ENCODE peak calls at places on chromosome 14, in four cellular contexts. T is right cardiac atrium, D is K562, I is right lobe of liver. P is an unnamed sample.

GRCh38 chr14:72439707-72440106 is 454.2 kb downstream of the DPF3 start:
- ATAC-seq in T (no peak), D (no peak), I (no peak), P (no peak)

GRCh38 chr14:100202712-100203111 is 36.2 kb upstream of the YY1 start:
- ATAC-seq in T (no peak), D (no peak), I (no peak), P (no peak)

GRCh38 chr14:95547272-95547625 is 12.4 kb downstream of the GLRX5 start:
- ATAC-seq in T (no peak), D (no peak), I (no peak), P (no peak)

GRCh38 chr14:35810963-35811362 is 1.9 kb upstream of the RALGAPA1 start:
- ATAC-seq in T (no peak), D (no peak), I (no peak), P (no peak)

GRCh38 chr14:22715186-22715812 is 51.2 kb upstream of the OXA1L start:
- ATAC-seq in T (no peak), D (peak; percentile 67), I (no peak), P (no peak)

GRCh38 chr14:58639842-58640484 is 2.2 kb downstream of the DACT1 start:
- ATAC-seq in T (peak; percentile 58), D (no peak), I (peak; percentile 73), P (no peak)

GRCh38 chr14:72708708-72709475 is 185.0 kb downstream of the DPF3 start:
- ATAC-seq in T (no peak), D (peak; percentile 58), I (no peak), P (no peak)

GRCh38 chr14:32938719-32939253 is at the start of gene NPAS3:
- ATAC-seq in T (peak; percentile 27), D (no peak), I (peak; percentile 22), P (peak; percentile 64)

GRCh38 chr14:57847096-57847495 is 18.8 kb downstream of the SLC35F4 start:
- ATAC-seq in T (peak; percentile 55), D (no peak), I (no peak), P (no peak)

GRCh38 chr14:55689971-55690871 is 110.2 kb downstream of the KTN1 start:
- ATAC-seq in T (no peak), D (no peak), I (no peak), P (no peak)

GRCh38 chr14:36340276-36340890 is 19.9 kb upstream of the MBIP start:
- ATAC-seq in T (no peak), D (no peak), I (no peak), P (no peak)

DNA sequence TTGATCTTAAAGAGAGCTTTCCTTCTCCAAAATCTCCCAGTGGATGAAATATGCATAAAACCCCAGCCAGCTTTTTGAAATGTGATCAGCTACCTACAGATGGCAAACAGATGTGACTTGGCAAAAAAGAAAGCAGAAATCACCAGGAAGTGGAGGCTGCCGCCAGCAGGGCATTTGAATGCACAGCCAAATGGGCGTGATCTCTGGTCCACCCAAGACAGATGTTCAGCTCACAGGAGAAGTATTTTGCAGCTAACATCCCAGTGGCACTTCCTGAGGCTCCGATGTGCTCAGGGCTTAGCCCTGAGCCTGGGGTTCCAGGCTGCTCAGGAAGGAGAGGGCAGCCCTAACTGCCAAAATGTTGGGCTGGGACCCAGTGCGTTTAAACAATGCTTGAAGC is 78.2 kb downstream of the LGMN start:
- ATAC-seq in T (no peak), D (no peak), I (no peak), P (no peak)
- H3K27ac ChIP-seq in T (no peak overlapping the region), D (no peak overlapping the region), I (no peak overlapping the region), P (no peak overlapping the region)

DNA sequence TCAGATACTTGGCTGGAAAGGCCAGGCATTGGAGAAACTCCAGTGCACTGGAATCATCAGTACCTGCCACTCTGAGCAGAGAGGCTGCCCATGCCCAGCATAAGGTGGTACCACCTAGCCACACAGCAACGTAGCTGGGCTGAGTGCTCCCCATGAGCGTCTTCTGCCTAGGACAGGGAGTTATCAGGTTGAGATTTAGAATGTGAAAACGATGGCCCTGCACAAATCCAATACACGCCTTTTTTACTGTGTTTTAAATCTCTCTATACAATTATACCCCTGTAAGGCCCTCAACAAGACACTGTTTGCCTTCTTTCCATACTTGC is 66.7 kb upstream of the PTGR2 start:
- ATAC-seq in T (no peak), D (no peak), I (no peak), P (no peak)
- H3K27ac ChIP-seq in T (peak overlapping the region; percentile 98), D (peak overlapping the region; percentile 97), I (peak overlapping the region; percentile 99), P (peak overlapping the region; percentile 96)

DNA sequence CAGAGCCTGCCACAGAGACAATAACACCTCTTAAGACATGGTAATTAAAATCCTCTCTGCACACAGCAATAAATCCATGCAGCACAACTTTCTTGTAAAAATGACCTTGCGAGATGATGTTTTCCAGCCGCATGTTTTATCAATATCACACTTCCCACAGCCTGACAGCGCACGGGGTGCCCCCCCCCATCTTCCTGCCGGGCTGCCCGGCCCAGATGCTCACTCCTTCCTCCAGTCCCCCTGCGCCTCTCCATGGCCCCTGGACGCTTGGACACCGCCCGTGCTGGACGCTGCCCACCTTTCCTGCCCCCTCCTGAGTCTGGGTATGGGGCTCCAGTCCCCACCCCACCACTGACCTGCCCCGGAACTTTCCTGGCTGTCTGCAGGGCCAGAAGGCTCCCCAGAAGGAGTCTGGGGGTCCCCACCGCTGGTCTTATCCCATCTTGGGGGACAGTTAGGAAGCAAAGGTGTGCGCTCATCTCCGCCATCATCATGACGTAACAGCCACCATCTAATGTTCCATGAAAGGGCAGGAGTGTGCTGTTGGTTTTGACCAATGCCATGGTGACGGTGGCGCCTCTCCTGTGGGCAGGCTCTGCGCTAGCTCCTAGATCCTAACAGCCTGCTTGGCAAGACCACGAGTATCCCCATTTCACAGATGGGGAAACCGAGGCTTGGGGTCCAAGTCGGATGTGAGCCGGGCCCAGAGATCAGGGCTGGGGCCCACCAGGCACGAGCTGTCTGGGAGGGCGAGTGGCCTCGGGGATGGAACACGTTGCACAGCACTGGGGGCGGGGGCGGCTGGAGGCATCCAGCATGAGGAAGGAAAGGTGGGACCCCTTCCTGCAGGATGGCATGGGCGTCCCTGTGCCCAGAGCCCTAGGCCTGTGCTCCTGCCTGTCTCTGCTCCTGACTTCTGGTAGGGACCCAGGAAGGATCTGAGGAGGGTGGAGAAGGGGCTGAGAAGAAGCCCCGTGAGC is 183.1 kb downstream of the KIF26A start:
- ATAC-seq in T (peak; percentile 51), D (no peak), I (peak; percentile 30), P (no peak)
- H3K27ac ChIP-seq in T (no peak overlapping the region), D (no peak overlapping the region), I (no peak overlapping the region), P (no peak overlapping the region)

GRCh38 chr14:79483472-79483871 is 727.8 kb downstream of the DIO2 start:
- ATAC-seq in T (no peak), D (no peak), I (no peak), P (no peak)
- H3K27ac ChIP-seq in T (no peak overlapping the region), D (no peak overlapping the region), I (no peak overlapping the region), P (no peak overlapping the region)

DNA sequence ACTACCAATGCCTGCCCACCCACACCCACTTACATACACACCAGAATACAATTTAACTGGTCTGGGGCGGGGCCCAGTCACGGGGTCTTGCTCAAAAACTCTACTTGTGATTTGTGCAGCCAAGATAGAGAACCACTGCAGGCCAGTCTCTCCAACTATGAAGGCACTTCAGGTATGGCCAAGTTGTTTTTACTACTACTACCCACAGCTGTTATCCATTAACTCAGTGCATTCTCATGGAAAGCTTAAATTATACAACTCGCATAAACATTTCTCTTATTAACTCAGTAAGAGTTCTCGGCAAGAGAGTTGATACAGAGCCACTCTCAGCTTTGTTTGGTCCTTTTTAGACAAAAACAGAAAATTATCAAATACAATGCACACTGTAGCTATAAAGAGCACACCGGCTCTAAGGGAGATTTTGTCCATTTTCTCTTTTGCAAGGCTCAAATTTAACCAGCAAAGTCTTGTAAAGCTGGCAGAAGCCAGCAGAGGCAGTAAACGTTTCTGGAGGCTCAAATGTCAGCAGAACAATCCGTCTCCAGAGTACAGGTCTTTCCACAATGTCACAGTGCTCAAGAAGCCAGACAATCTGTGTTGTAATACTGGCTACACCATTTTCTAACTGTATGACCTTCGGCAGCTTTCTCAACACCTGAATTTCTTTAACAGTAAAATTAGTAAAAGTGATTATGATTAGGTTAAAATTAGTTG is 85.9 kb downstream of the PTGER2 start:
- ATAC-seq in T (no peak), D (peak; percentile 33), I (no peak), P (no peak)
- H3K27ac ChIP-seq in T (no peak overlapping the region), D (no peak overlapping the region), I (no peak overlapping the region), P (no peak overlapping the region)

GRCh38 chr14:24435998-24436354 is 6.2 kb downstream of the KHNYN start:
- ATAC-seq in T (no peak), D (no peak), I (no peak), P (no peak)
- H3K27ac ChIP-seq in T (peak overlapping the region; percentile 73), D (no peak overlapping the region), I (no peak overlapping the region), P (peak overlapping the region; percentile 2)

GRCh38 chr14:60315591-60315990 is 66.6 kb downstream of the PPM1A start:
- ATAC-seq in T (no peak), D (no peak), I (no peak), P (no peak)
- H3K27ac ChIP-seq in T (no peak overlapping the region), D (no peak overlapping the region), I (no peak overlapping the region), P (no peak overlapping the region)

P was measured in gastroesophageal sphincter.